ENCODE peak calls at places on chromosomes 13 and 19, in seven cellular contexts. A is HL-60, T is AG09319, I is dorsolateral prefrontal cortex, F is neural crest cell, Y is lower leg skin, X is Peyer's patch. C is an unnamed sample.

GRCh38 chr13:85371254-85371653 is 428.0 kb downstream of the SLITRK6 start:
- DNase-seq in A (no peak), T (no peak), I (no peak), F (no peak), Y (no peak), X (no peak), C (no peak)

GRCh38 chr13:83223546-83223945 is 658.7 kb downstream of the SLITRK1 start:
- DNase-seq in A (no peak), T (no peak), I (no peak), F (no peak), Y (no peak), X (no peak), C (no peak)

GRCh38 chr13:40779796-40780285 is 8.9 kb upstream of the MRPS31 start:
- DNase-seq in A (no peak), T (no peak), I (no peak), F (no peak), Y (no peak), X (no peak), C (no peak)

GRCh38 chr19:13165091-13165997 is 15.1 kb downstream of the IER2 start:
- DNase-seq in A (no peak), T (no peak), I (no peak), F (no peak), Y (no peak), X (no peak), C (no peak)

GRCh38 chr13:33150146-33150545 is 133.9 kb downstream of the KL start:
- DNase-seq in A (no peak), T (no peak), I (no peak), F (no peak), Y (no peak), X (no peak), C (no peak)

GRCh38 chr13:114021464-114022308 is 47.8 kb upstream of the C13orf46 start:
- DNase-seq in A (no peak), T (no peak), I (peak; percentile 60), F (no peak), Y (no peak), X (no peak), C (no peak)

GRCh38 chr13:61536443-61536842 is 120.8 kb upstream of the PCDH20 start:
- DNase-seq in A (no peak), T (no peak), I (no peak), F (no peak), Y (no peak), X (no peak), C (no peak)

GRCh38 chr19:33444993-33445751 is 71.7 kb downstream of the CEBPG start:
- DNase-seq in A (no peak), T (no peak), I (no peak), F (no peak), Y (no peak), X (peak; percentile 19), C (no peak)

GRCh38 chr13:74651121-74651520 is 516.9 kb upstream of the KLF12 start:
- DNase-seq in A (no peak), T (no peak), I (no peak), F (no peak), Y (no peak), X (no peak), C (no peak)

GRCh38 chr19:10419646-10420443 is 493 bp upstream of the PDE4A start:
- DNase-seq in A (no peak), T (no peak), I (peak; percentile 72), F (no peak), Y (no peak), X (no peak), C (no peak)

GRCh38 chr13:61188057-61188456 is 227.6 kb downstream of the PCDH20 start:
- DNase-seq in A (no peak), T (no peak), I (no peak), F (no peak), Y (no peak), X (no peak), C (no peak)

GRCh38 chr19:33403973-33404304 is 30.4 kb downstream of the CEBPG start:
- DNase-seq in A (no peak), T (no peak), I (no peak), F (no peak), Y (no peak), X (no peak), C (no peak)

GRCh38 chr13:105773887-105774538 is 761.4 kb downstream of the EFNB2 start:
- DNase-seq in A (no peak), T (no peak), I (no peak), F (no peak), Y (no peak), X (no peak), C (peak; percentile 89)

GRCh38 chr19:29708553-29709439 is 6.3 kb downstream of the C19orf12 start:
- DNase-seq in A (no peak), T (no peak), I (no peak), F (no peak), Y (no peak), X (peak; percentile 86), C (no peak)

GRCh38 chr19:47521473-47522180 is 6.8 kb upstream of the NAPA start:
- DNase-seq in A (no peak), T (no peak), I (no peak), F (no peak), Y (no peak), X (no peak), C (no peak)

GRCh38 chr13:50376895-50377575 is 361.8 kb downstream of the KCNRG start:
- DNase-seq in A (no peak), T (no peak), I (no peak), F (no peak), Y (no peak), X (no peak), C (no peak)

GRCh38 chr13:100600915-100601314 is 12.3 kb upstream of the GGACT start:
- DNase-seq in A (no peak), T (no peak), I (no peak), F (no peak), Y (no peak), X (no peak), C (no peak)

GRCh38 chr13:80173224-80173623 is 167.7 kb downstream of the SPRY2 start:
- DNase-seq in A (peak; percentile 53), T (no peak), I (no peak), F (no peak), Y (peak; percentile 54), X (no peak), C (no peak)

GRCh38 chr13:40922437-40923040 is 96.6 kb downstream of the ELF1 start:
- DNase-seq in A (no peak), T (no peak), I (no peak), F (no peak), Y (no peak), X (peak; percentile 81), C (no peak)

DNA sequence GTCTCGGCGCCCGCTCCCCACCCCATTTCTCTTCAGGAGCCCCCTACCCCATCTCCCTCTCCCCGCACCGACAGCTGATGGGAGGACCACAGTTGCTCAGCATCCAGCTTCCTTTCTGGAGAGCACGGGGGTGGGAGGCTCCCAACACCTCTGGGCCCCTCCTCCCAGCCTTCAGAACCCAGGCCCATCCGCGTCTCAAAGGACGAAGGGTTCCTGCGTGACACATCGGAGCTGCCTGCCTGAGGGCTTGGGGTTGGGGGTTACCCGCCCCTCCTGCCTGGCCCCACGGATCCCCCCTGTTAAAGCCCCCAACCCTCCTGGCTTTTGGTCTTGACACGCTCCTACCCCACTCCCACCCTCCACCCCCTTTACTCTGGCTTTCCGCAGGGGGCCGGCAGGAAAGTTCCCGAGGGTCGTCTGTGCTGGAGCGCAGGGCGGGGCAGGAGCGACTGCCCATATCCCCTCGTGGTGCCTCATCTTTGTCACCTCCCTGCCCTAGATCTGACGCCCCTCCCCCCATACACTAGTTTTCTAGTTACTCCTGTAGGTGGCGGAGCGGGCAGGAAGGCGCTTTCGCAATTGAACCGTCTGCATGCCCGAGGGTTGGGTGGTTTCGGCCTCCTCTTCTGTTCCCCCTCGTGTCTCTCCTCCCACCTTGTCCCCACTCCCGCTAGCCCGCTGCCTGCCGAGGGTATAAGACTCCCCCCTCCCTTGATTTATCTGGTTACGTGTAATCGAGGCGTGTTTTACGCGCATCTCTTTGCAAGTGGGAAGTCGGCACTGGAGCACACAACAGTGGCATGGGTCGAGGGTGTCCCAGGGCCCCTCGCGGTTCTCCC is 922 bp downstream of the TRAPPC5 start:
- DNase-seq in A (peak; percentile 99), T (peak; percentile 44), I (peak; percentile 78), F (peak; percentile 63), Y (peak; percentile 80), X (peak; percentile 91), C (peak; percentile 31)
- TF ChIP-seq CTCF in A (peak; percentile 22), T (peak; percentile 68), I (peak; percentile 9), F (peak; percentile 55), Y (no peak), X (peak; percentile 61), C (peak; percentile 74)

GRCh38 chr19:2266183-2266993 is 10.2 kb upstream of the JSRP1 start:
- DNase-seq in A (peak; percentile 74), T (no peak), I (peak; percentile 76), F (no peak), Y (peak; percentile 82), X (peak; percentile 95), C (no peak)
- TF ChIP-seq CTCF in A (no peak), T (no peak), I (no peak), F (no peak), Y (no peak), X (no peak), C (no peak)

DNA sequence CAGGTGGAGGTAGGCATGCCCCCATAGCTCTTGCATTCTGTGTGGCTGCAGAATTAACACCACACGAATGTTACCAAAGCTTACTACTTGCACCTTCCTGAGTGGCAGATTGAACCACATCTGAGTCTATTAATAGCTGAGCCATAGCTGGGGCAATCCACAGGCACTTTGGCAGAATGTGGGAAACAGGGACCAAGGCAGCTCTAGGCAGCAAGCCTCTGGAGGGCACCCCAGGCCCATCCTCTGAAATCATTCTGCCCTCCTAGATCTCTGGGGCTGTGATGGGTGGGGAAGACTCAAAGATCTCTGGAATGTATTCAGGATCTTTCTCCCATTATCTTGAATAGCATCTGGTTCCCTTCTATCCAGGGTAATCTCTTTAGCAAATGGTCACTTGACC is 139.3 kb downstream of the TNFRSF19 start:
- DNase-seq in A (no peak), T (no peak), I (no peak), F (no peak), Y (no peak), X (no peak), C (no peak)
- TF ChIP-seq CTCF in A (no peak), T (peak; percentile 24), I (no peak), F (no peak), Y (no peak), X (no peak), C (no peak)

GRCh38 chr19:58372311-58373133 is 8.3 kb downstream of the ZNF837 start:
- DNase-seq in A (no peak), T (no peak), I (no peak), F (no peak), Y (no peak), X (no peak), C (no peak)
- TF ChIP-seq CTCF in A (no peak), T (no peak), I (no peak), F (peak; percentile 41), Y (no peak), X (no peak), C (no peak)

GRCh38 chr13:93225610-93226009 is 997 bp upstream of the GPC6 start:
- DNase-seq in A (no peak), T (no peak), I (no peak), F (no peak), Y (no peak), X (no peak), C (no peak)

GRCh38 chr13:93226623-93227279 is at the start of gene GPC6:
- DNase-seq in A (no peak), T (peak; percentile 77), I (peak; percentile 46), F (peak; percentile 57), Y (no peak), X (no peak), C (peak; percentile 62)

GRCh38 chr13:93227906-93228801 is 1.5 kb downstream of the GPC6 start:
- DNase-seq in A (no peak), T (no peak), I (peak; percentile 65), F (peak; percentile 67), Y (no peak), X (peak; percentile 54), C (peak; percentile 43)

GRCh38 chr13:93226065-93226622 is 463 bp upstream of the GPC6 start:
- DNase-seq in A (no peak), T (no peak), I (no peak), F (no peak), Y (no peak), X (no peak), C (peak; percentile 23)

GRCh38 chr13:93227280-93227905 is 786 bp downstream of the GPC6 start:
- DNase-seq in A (no peak), T (no peak), I (no peak), F (no peak), Y (no peak), X (no peak), C (peak; percentile 10)
- TF ChIP-seq CTCF in A (no peak), T (peak; percentile 14), I (no peak), F (no peak), Y (no peak), X (no peak), C (no peak)